ENCODE peak calls at places on chromosomes 6 and 20, in six cellular contexts. K, N, P, V, O and D are unnamed samples.

GRCh38 chr6:29510202-29510601 is 22.4 kb upstream of the MAS1L start:
- DNase-seq in K (peak; percentile 7), N (no peak), P (peak; percentile 61), V (no peak), O (no peak), D (no peak)

GRCh38 chr6:129785081-129785755 is 75.2 kb upstream of the ARHGAP18 start:
- DNase-seq in K (peak; percentile 23), N (no peak), P (no peak), V (no peak), O (peak; percentile 15), D (no peak)

GRCh38 chr20:63087872-63088680 is 81.3 kb upstream of the BHLHE23 start:
- DNase-seq in K (no peak), N (no peak), P (no peak), V (no peak), O (no peak), D (no peak)

GRCh38 chr6:142331075-142331551 is 29.3 kb downstream of the ADGRG6 start:
- DNase-seq in K (no peak), N (no peak), P (no peak), V (peak; percentile 14), O (no peak), D (no peak)

GRCh38 chr20:40757087-40757486 is 68.1 kb upstream of the MAFB start:
- DNase-seq in K (no peak), N (no peak), P (no peak), V (peak; percentile 8), O (no peak), D (no peak)

GRCh38 chr6:5833120-5833519 is 173.6 kb downstream of the NRN1 start:
- DNase-seq in K (no peak), N (no peak), P (no peak), V (no peak), O (no peak), D (no peak)

GRCh38 chr6:155340464-155341129 is 26.3 kb upstream of the TFB1M start:
- DNase-seq in K (no peak), N (no peak), P (no peak), V (no peak), O (peak; percentile 51), D (no peak)

GRCh38 chr6:30348957-30349356 is 4.0 kb downstream of the RPP21 start:
- DNase-seq in K (no peak), N (no peak), P (no peak), V (no peak), O (no peak), D (no peak)

GRCh38 chr20:57294558-57294957 is 28.1 kb upstream of the BMP7 start:
- DNase-seq in K (no peak), N (no peak), P (no peak), V (no peak), O (no peak), D (no peak)

GRCh38 chr20:12171927-12172581 is 254.4 kb downstream of the BTBD3 start:
- DNase-seq in K (peak; percentile 49), N (no peak), P (no peak), V (no peak), O (peak; percentile 61), D (no peak)

GRCh38 chr20:6583134-6583738 is 184.2 kb upstream of the BMP2 start:
- DNase-seq in K (peak; percentile 23), N (no peak), P (peak; percentile 42), V (no peak), O (peak; percentile 62), D (no peak)

GRCh38 chr20:25081730-25082497 is at the start of gene VSX1:
- DNase-seq in K (no peak), N (no peak), P (no peak), V (peak; percentile 16), O (no peak), D (no peak)

GRCh38 chr6:120411394-120411793 is 922.9 kb downstream of the TBC1D32 start:
- DNase-seq in K (no peak), N (no peak), P (no peak), V (no peak), O (no peak), D (no peak)

GRCh38 chr20:49594143-49594928 is 26.4 kb upstream of the PTGIS start:
- DNase-seq in K (peak; percentile 46), N (no peak), P (no peak), V (peak; percentile 88), O (peak; percentile 89), D (no peak)